ENCODE peak calls at places on chromosome 6, in four cellular contexts. One of them, this sample, is unnamed.

GRCh38 chr6:18053555-18054445 is 66.4 kb upstream of the KIF13A start:
- DNase-seq in GM12878: no peak
- DNase-seq in HepG2: no peak
- DNase-seq in A549: no peak
- DNase-seq in this sample: no peak

GRCh38 chr6:166752097-166752496 is 125.0 kb upstream of the RPS6KA2 start:
- DNase-seq in GM12878: peak; percentile 28
- DNase-seq in HepG2: no peak
- DNase-seq in A549: no peak
- DNase-seq in this sample: no peak

GRCh38 chr6:35415065-35415880 is 36.9 kb upstream of the FANCE start:
- DNase-seq in GM12878: no peak
- DNase-seq in HepG2: peak; percentile 99
- DNase-seq in A549: peak; percentile 66
- DNase-seq in this sample: peak; percentile 63

GRCh38 chr6:166751051-166751595 is 124.1 kb upstream of the RPS6KA2 start:
- DNase-seq in GM12878: no peak
- DNase-seq in HepG2: no peak
- DNase-seq in A549: no peak
- DNase-seq in this sample: no peak

GRCh38 chr6:121093928-121094327 is 240.4 kb downstream of the TBC1D32 start:
- DNase-seq in GM12878: no peak
- DNase-seq in HepG2: no peak
- DNase-seq in A549: no peak
- DNase-seq in this sample: no peak

GRCh38 chr6:46302176-46302575 is 131.4 kb upstream of the ENPP5 start:
- DNase-seq in GM12878: no peak
- DNase-seq in HepG2: no peak
- DNase-seq in A549: no peak
- DNase-seq in this sample: no peak

GRCh38 chr6:17847203-17847602 is 140.2 kb downstream of the KIF13A start:
- DNase-seq in GM12878: no peak
- DNase-seq in HepG2: no peak
- DNase-seq in A549: no peak
- DNase-seq in this sample: no peak

GRCh38 chr6:78487401-78487800 is 379.9 kb upstream of the IRAK1BP1 start:
- DNase-seq in GM12878: no peak
- DNase-seq in HepG2: no peak
- DNase-seq in A549: no peak
- DNase-seq in this sample: no peak

GRCh38 chr6:17871169-17871479 is 116.3 kb downstream of the KIF13A start:
- DNase-seq in GM12878: no peak
- DNase-seq in HepG2: no peak
- DNase-seq in A549: no peak
- DNase-seq in this sample: no peak

GRCh38 chr6:6569768-6570167 is 18.8 kb upstream of the LY86 start:
- DNase-seq in GM12878: no peak
- DNase-seq in HepG2: no peak
- DNase-seq in A549: no peak
- DNase-seq in this sample: no peak

GRCh38 chr6:71038966-71039365 is 82.1 kb upstream of the B3GAT2 start:
- DNase-seq in GM12878: no peak
- DNase-seq in HepG2: no peak
- DNase-seq in A549: no peak
- DNase-seq in this sample: peak; percentile 32

GRCh38 chr6:132130530-132131298 is 179.5 kb upstream of the CCN2 start:
- DNase-seq in GM12878: no peak
- DNase-seq in HepG2: no peak
- DNase-seq in A549: no peak
- DNase-seq in this sample: no peak

GRCh38 chr6:35663447-35664235 is 25.1 kb downstream of the FKBP5 start:
- DNase-seq in GM12878: no peak
- DNase-seq in HepG2: no peak
- DNase-seq in A549: no peak
- DNase-seq in this sample: no peak

GRCh38 chr6:89952361-89952680 is 58.1 kb downstream of the GJA10 start:
- DNase-seq in GM12878: no peak
- DNase-seq in HepG2: no peak
- DNase-seq in A549: no peak
- DNase-seq in this sample: no peak

GRCh38 chr6:125809771-125810315 is 19.1 kb downstream of the NCOA7 start:
- DNase-seq in GM12878: no peak
- DNase-seq in HepG2: no peak
- DNase-seq in A549: no peak
- DNase-seq in this sample: no peak

GRCh38 chr6:151338816-151339215 is 52.5 kb downstream of the ZBTB2 start:
- DNase-seq in GM12878: no peak
- DNase-seq in HepG2: no peak
- DNase-seq in A549: no peak
- DNase-seq in this sample: no peak

GRCh38 chr6:29520232-29520631 is 32.5 kb upstream of the MAS1L start:
- DNase-seq in GM12878: no peak
- DNase-seq in HepG2: no peak
- DNase-seq in A549: no peak
- DNase-seq in this sample: no peak

GRCh38 chr6:49072146-49072545 is 390.9 kb downstream of the MMUT start:
- DNase-seq in GM12878: no peak
- DNase-seq in HepG2: no peak
- DNase-seq in A549: no peak
- DNase-seq in this sample: no peak

GRCh38 chr6:106560966-106561740 is 68.1 kb downstream of the RTN4IP1 start:
- DNase-seq in GM12878: no peak
- DNase-seq in HepG2: no peak
- DNase-seq in A549: no peak
- DNase-seq in this sample: no peak
- TF ChIP-seq BHLHE40 in GM12878: no peak
- TF ChIP-seq BHLHE40 in HepG2: no peak
- TF ChIP-seq BHLHE40 in A549: no peak
- TF ChIP-seq BHLHE40 in this sample: no peak

DNA sequence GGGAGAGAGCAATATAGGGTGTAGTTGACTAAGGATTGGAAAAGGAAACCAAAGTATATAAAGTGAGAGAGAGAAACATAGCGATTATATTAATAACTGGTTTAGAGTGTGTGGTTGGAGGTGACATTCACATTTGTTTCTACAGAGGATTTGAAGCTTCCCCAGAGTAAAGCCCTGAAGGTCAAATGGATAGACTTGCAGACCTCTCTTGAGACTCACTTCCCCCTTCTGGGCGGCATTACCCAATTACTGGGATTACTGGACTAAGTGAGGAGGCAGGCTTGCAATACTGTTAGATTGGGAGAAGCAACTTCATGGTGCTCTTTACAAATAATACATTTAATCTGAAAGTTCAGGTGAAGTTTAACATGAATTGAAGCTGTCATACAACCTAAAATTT is 10.7 kb downstream of the FIG4 start:
- DNase-seq in GM12878: no peak
- DNase-seq in HepG2: no peak
- DNase-seq in A549: no peak
- DNase-seq in this sample: no peak
- TF ChIP-seq BHLHE40 in GM12878: no peak
- TF ChIP-seq BHLHE40 in HepG2: no peak
- TF ChIP-seq BHLHE40 in A549: no peak
- TF ChIP-seq BHLHE40 in this sample: no peak

DNA sequence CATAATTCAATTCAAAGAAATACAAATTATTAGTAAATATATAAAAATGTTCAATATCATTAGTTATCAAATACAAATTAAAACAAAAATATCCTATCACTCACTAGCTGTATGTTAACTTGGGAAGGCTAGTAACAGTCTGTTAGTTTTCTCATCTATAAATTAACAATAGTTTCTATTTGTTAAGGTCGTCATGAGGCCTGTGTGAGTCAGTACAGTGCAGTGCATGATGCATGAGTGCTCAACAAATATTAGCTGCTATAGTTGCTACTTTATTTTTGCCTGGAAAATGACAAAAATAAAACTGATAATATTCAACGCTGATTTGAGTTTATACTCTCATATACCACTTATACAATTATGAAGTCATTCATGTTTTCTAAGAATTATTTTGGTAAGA is 401.6 kb upstream of the RUNX2 start:
- DNase-seq in GM12878: no peak
- DNase-seq in HepG2: no peak
- DNase-seq in A549: no peak
- DNase-seq in this sample: no peak
- TF ChIP-seq BHLHE40 in GM12878: no peak
- TF ChIP-seq BHLHE40 in HepG2: no peak
- TF ChIP-seq BHLHE40 in A549: no peak
- TF ChIP-seq BHLHE40 in this sample: no peak

DNA sequence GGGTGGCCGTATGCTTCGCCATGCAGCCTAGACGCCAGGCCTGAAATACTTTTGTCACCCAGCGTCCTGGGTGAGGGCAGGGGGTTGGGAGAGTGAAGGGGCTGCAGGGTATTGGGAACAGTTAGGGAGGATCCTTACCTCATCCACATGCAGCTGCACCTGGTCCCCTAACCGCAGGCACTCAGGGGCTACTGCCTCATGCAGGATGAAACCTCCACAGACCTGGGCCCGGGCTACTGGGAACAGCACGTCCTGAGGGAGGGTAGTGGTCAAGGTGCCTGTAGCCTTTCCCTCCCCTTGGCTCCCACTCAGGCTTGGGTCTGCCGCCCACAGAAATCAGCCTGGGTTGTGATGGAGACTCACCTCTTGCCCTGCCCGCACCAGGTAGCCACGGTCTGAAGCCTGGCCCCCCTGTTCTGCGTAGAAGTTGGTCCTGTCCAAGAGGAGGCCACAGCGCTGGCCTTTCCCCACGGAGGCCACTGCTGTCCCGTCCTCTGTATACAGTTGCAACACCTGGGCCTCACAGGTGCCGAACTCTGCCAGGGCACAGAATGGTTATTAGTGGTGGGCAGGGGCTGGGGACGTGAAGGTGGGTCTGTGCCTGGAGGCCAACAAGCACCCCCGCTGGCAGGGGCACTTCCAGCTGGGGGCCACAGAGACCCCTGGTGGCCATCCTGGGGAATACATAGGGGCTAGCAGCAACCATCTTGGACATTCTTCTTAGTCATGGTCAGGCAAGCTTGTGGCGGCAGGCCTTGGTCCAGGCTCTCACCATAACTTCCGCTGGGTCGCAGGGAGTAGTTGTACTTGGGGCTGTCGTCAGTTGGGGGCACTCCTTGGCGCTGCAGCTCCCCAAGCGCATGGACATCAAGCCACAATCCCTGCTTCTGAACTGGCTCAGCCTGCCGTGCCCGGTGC is 8.6 kb downstream of the AARS2 start:
- DNase-seq in GM12878: no peak
- DNase-seq in HepG2: peak; percentile 44
- DNase-seq in A549: peak; percentile 35
- DNase-seq in this sample: peak; percentile 70
- TF ChIP-seq BHLHE40 in GM12878: no peak
- TF ChIP-seq BHLHE40 in HepG2: no peak
- TF ChIP-seq BHLHE40 in A549: no peak
- TF ChIP-seq BHLHE40 in this sample: no peak

GRCh38 chr6:1146500-1146899 is 165.4 kb upstream of the FOXQ1 start:
- DNase-seq in GM12878: no peak
- DNase-seq in HepG2: no peak
- DNase-seq in A549: no peak
- DNase-seq in this sample: no peak

GRCh38 chr6:1144842-1145755 is 166.8 kb upstream of the FOXQ1 start:
- DNase-seq in GM12878: no peak
- DNase-seq in HepG2: no peak
- DNase-seq in A549: no peak
- DNase-seq in this sample: no peak

GRCh38 chr6:1145756-1146218 is 166.1 kb upstream of the FOXQ1 start:
- DNase-seq in GM12878: no peak
- DNase-seq in HepG2: no peak
- DNase-seq in A549: no peak
- DNase-seq in this sample: peak; percentile 22

GRCh38 chr6:1139155-1139890 is 172.6 kb upstream of the FOXQ1 start:
- DNase-seq in GM12878: no peak
- DNase-seq in HepG2: no peak
- DNase-seq in A549: no peak
- DNase-seq in this sample: no peak

GRCh38 chr6:1143655-1144054 is 168.2 kb upstream of the FOXQ1 start:
- DNase-seq in GM12878: no peak
- DNase-seq in HepG2: no peak
- DNase-seq in A549: no peak
- DNase-seq in this sample: no peak
- TF ChIP-seq BHLHE40 in GM12878: no peak
- TF ChIP-seq BHLHE40 in HepG2: no peak
- TF ChIP-seq BHLHE40 in A549: no peak
- TF ChIP-seq BHLHE40 in this sample: no peak

This sample was measured in HEK293T.